ENCODE peak calls at places on chromosomes 13 and 19, in four cellular contexts. A is fibroblast of pulmonary artery, R is T-helper 9 cell, F is WTC11. O is an unnamed sample.

GRCh38 chr13:96796234-96796633 is 198.0 kb downstream of the OXGR1 start:
- DNase-seq in A (peak; percentile 18), F (no peak), R (no peak), O (no peak)

GRCh38 chr13:28671393-28671792 is 12.5 kb downstream of the POMP start:
- DNase-seq in R (no peak), F (no peak), A (no peak), O (no peak)

GRCh38 chr19:33686687-33687541 is 65.2 kb downstream of the CHST8 start:
- DNase-seq in R (no peak), F (no peak), A (no peak), O (no peak)

GRCh38 chr19:57192993-57193392 is 1.7 kb downstream of the ZNF264 start:
- DNase-seq in F (no peak), A (no peak), R (no peak), O (no peak)

GRCh38 chr19:48741222-48741999 is 1.0 kb upstream of the RASIP1 start:
- DNase-seq in F (peak; percentile 85), R (no peak), A (no peak), O (no peak)

GRCh38 chr13:91346848-91347211 is 657 bp upstream of the MIR17HG start:
- DNase-seq in R (peak; percentile 15), F (peak; percentile 17), A (peak; percentile 7), O (peak; percentile 12)

GRCh38 chr19:30854207-30854606 is 482.0 kb downstream of the ZNF536 start:
- DNase-seq in A (no peak), F (no peak), R (no peak), O (no peak)

GRCh38 chr19:845707-846481 is 5.1 kb downstream of the PRTN3 start:
- DNase-seq in A (no peak), R (no peak), F (no peak), O (no peak)

O was measured in effector CD4-positive, alpha-beta T cell.